ENCODE peak calls at places on chromosome 5, in eight cellular contexts. Q, M, N, U, J, C, L and B are unnamed samples. For H3K27me3, the result is how much of the 10 kb centered on the place peaks cover.

GRCh38 chr5:143244000-143244736 is 159.3 kb downstream of the NR3C1 start:
- DNase-seq in Q (no peak), M (no peak), N (no peak), U (peak), J (peak), C (peak), L (no peak), B (peak)

GRCh38 chr5:172179032-172179989 is 8.7 kb downstream of the STK10 start:
- DNase-seq in Q (peak), M (no peak), N (no peak), U (no peak), J (no peak), C (no peak), L (no peak), B (peak)

GRCh38 chr5:2024986-2025721 is 142.4 kb upstream of the IRX4 start:
- DNase-seq in Q (no peak), M (no peak), N (no peak), U (no peak), J (no peak), C (no peak), L (no peak), B (no peak)

GRCh38 chr5:72166070-72166979 is 59.0 kb downstream of the MAP1B start:
- DNase-seq in Q (no peak), M (no peak), N (no peak), U (peak), J (peak), C (peak), L (peak), B (no peak)

GRCh38 chr5:180593446-180594206 is 2.3 kb upstream of the SCGB3A1 start:
- DNase-seq in Q (no peak), M (no peak), N (no peak), U (no peak), J (no peak), C (no peak), L (no peak), B (no peak)

GRCh38 chr5:63262191-63262981 is 683.8 kb downstream of the LRRC70 start:
- DNase-seq in Q (no peak), M (no peak), N (no peak), U (no peak), J (no peak), C (no peak), L (no peak), B (no peak)

GRCh38 chr5:13510616-13511015 is 433.9 kb downstream of the DNAH5 start:
- DNase-seq in Q (no peak), M (no peak), N (no peak), U (no peak), J (no peak), C (no peak), L (no peak), B (no peak)

GRCh38 chr5:178994580-178995340 is at the start of gene GRM6:
- DNase-seq in Q (no peak), M (no peak), N (no peak), U (no peak), J (no peak), C (no peak), L (peak), B (no peak)

GRCh38 chr5:107887587-107887986 is 216.8 kb upstream of the EFNA5 start:
- DNase-seq in Q (no peak), M (no peak), N (no peak), U (no peak), J (no peak), C (no peak), L (no peak), B (no peak)

GRCh38 chr5:146520731-146521130 is 4.7 kb upstream of the GPR151 start:
- DNase-seq in Q (no peak), M (no peak), N (no peak), U (no peak), J (no peak), C (no peak), L (no peak), B (no peak)

GRCh38 chr5:179780343-179780742 is 13.4 kb upstream of the LTC4S start:
- DNase-seq in Q (peak), M (no peak), N (peak), U (no peak), J (no peak), C (no peak), L (no peak), B (no peak)

GRCh38 chr5:111404270-111404769 is 108.0 kb downstream of the STARD4 start:
- DNase-seq in Q (no peak), M (no peak), N (no peak), U (no peak), J (no peak), C (no peak), L (no peak), B (no peak)

GRCh38 chr5:172417983-172418630 is 36.2 kb downstream of the SH3PXD2B start:
- DNase-seq in Q (peak), M (peak), N (peak), U (peak), J (peak), C (peak), L (no peak), B (peak)

GRCh38 chr5:53884411-53884810 is 324.0 kb downstream of the NDUFS4 start:
- DNase-seq in Q (no peak), M (no peak), N (no peak), U (no peak), J (no peak), C (no peak), L (no peak), B (no peak)

GRCh38 chr5:35369965-35370790 is 139.9 kb upstream of the PRLR start:
- DNase-seq in Q (no peak), M (no peak), N (no peak), U (no peak), J (no peak), C (no peak), L (peak), B (no peak)

GRCh38 chr5:124043456-124043855 is 531.5 kb downstream of the CSNK1G3 start:
- DNase-seq in Q (no peak), M (no peak), N (no peak), U (no peak), J (no peak), C (no peak), L (no peak), B (no peak)

GRCh38 chr5:5979362-5979760 is 399.0 kb downstream of the MED10 start:
- DNase-seq in Q (no peak), M (no peak), N (no peak), U (no peak), J (no peak), C (peak), L (no peak), B (no peak)

GRCh38 chr5:16540421-16540820 is 74.8 kb upstream of the ZNF622 start:
- DNase-seq in Q (no peak), M (no peak), N (no peak), U (peak), J (no peak), C (no peak), L (no peak), B (peak)

GRCh38 chr5:98578438-98578837 is 195.0 kb upstream of the RGMB start:
- DNase-seq in Q (no peak), M (no peak), N (no peak), U (no peak), J (no peak), C (no peak), L (no peak), B (no peak)

GRCh38 chr5:71767661-71768060 is 48.6 kb downstream of the CARTPT start:
- DNase-seq in Q (no peak), M (no peak), N (no peak), U (no peak), J (no peak), C (no peak), L (no peak), B (no peak)

GRCh38 chr5:113166285-113166684 is 189.7 kb downstream of the DCP2 start:
- DNase-seq in Q (no peak), M (no peak), N (no peak), U (no peak), J (no peak), C (no peak), L (no peak), B (peak)

GRCh38 chr5:144002866-144003265 is 167.6 kb downstream of the YIPF5 start:
- DNase-seq in Q (no peak), M (no peak), N (no peak), U (no peak), J (no peak), C (no peak), L (no peak), B (no peak)

GRCh38 chr5:59666709-59667108 is 226.8 kb downstream of the PDE4D start:
- DNase-seq in Q (no peak), M (no peak), N (no peak), U (no peak), J (no peak), C (no peak), L (no peak), B (no peak)

GRCh38 chr5:45696206-45696836 is at the start of gene HCN1:
- DNase-seq in Q (no peak), M (peak), N (peak), U (peak), J (peak), C (peak), L (peak), B (peak)

GRCh38 chr5:173232499-173233346 is 2.3 kb downstream of the NKX2-5 start:
- DNase-seq in Q (no peak), M (no peak), N (no peak), U (no peak), J (no peak), C (no peak), L (peak), B (no peak)

GRCh38 chr5:72749362-72749997 is 67.0 kb upstream of the TNPO1 start:
- DNase-seq in Q (no peak), M (no peak), N (peak), U (no peak), J (no peak), C (no peak), L (peak), B (no peak)

GRCh38 chr5:169161022-169161680 is 139.8 kb downstream of the SLIT3 start:
- DNase-seq in Q (no peak), M (no peak), N (no peak), U (peak), J (peak), C (peak), L (peak), B (peak)

GRCh38 chr5:131423056-131423455 is 159.2 kb downstream of the CDC42SE2 start:
- DNase-seq in Q (no peak), M (no peak), N (no peak), U (no peak), J (no peak), C (no peak), L (peak), B (peak)

GRCh38 chr5:2166979-2167377 is 284.3 kb upstream of the IRX4 start:
- DNase-seq in Q (no peak), M (no peak), N (no peak), U (peak), J (no peak), C (no peak), L (no peak), B (no peak)

GRCh38 chr5:40384782-40385390 is 294.8 kb upstream of the PTGER4 start:
- DNase-seq in Q (peak), M (no peak), N (no peak), U (no peak), J (no peak), C (no peak), L (no peak), B (no peak)

GRCh38 chr5:73692166-73692640 is 66.2 kb downstream of the ARHGEF28 start:
- DNase-seq in Q (no peak), M (no peak), N (no peak), U (no peak), J (no peak), C (no peak), L (no peak), B (peak)

GRCh38 chr5:4359847-4360246 is 764.2 kb downstream of the IRX1 start:
- DNase-seq in Q (no peak), M (no peak), N (no peak), U (no peak), J (no peak), C (no peak), L (no peak), B (no peak)

GRCh38 chr5:157965989-157966388 is 107.0 kb upstream of the CLINT1 start:
- DNase-seq in Q (no peak), M (no peak), N (no peak), U (no peak), J (no peak), C (no peak), L (no peak), B (no peak)

GRCh38 chr5:34552686-34553085 is 103.4 kb upstream of the RAI14 start:
- DNase-seq in Q (no peak), M (no peak), N (no peak), U (no peak), J (no peak), C (no peak), L (no peak), B (no peak)

GRCh38 chr5:143879646-143880045 is 67.7 kb downstream of the HMHB1 start:
- DNase-seq in Q (no peak), M (no peak), N (no peak), U (no peak), J (no peak), C (no peak), L (no peak), B (no peak)

GRCh38 chr5:65926276-65926761 is at the start of gene ERBIN:
- DNase-seq in Q (peak), M (peak), N (peak), U (peak), J (peak), C (peak), L (peak), B (peak)
- TF ChIP-seq CTCF in Q (no peak), M (no peak), N (no peak), U (no peak), J (no peak), C (peak), L (no peak), B (no peak)

DNA sequence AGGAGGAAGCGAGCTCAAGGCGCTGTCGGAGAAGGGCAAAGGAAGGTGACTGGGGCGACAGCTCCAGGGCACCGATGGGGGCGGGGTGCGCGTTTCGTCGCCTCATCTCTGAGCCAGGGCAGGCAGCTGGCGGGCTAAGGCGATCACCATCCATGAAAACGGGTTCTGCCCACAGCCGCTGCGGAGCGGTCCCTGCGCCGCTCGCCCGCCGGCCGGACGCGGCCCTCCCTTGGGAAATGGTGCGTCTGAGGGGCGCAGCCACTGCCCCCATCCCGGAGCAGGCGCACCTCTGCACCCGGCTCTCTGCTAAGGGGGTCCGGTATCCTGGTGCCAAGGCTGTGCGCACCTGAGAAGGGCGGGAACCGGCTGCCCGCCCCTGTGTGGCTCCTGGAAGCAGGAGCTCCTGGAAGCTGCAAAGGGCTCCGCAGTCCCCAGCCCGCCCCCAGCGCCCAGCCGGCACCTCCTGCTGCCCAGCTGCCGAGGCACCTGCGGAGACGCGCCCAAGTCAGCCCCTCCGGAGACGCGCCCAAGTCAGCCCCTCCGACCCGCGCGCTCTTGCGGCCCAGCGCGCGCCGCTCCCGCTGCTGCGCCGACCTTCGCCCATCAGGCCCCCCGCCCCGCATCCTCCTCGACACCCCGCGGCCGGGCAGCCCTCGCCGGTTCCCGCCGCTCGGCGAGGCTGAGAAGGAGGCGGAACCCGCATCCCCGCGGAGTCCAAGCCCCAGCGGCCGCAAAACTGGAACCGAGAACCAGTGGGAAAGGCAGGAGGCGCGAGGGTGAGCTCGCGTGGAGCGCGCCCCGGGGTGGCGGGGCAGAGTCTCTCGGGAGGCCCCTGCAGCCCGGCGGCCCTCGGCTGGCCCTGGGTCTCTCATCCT is 757 bp downstream of the ANKRD34B start:
- DNase-seq in Q (no peak), M (no peak), N (no peak), U (no peak), J (no peak), C (no peak), L (peak), B (no peak)
- H3K4me3 ChIP-seq in Q (peak), M (peak), N (peak), U (peak), J (peak), C (no peak), L (peak), B (peak)

DNA sequence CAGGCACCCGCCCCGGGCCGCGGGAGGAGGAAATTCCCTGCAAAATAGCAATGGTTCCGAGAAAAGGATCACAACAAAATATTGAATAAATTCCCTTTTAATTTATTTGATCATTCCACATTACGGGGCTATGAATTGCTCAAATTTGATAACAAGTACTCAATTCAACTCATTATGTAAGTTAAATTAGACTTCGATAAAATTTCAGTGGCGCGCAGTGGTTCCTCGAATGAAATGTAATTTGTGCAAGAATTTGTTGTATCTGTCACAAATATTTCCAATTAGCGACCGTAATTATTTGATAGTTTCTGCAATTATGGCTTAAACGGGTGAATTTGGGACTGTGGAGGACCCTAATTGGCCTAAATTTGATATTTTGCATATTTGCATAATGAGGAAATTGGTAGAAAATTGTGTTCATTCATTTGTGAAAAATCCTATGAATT is 76.0 kb upstream of the TBCA start:
- DNase-seq in Q (no peak), M (no peak), N (no peak), U (no peak), J (no peak), C (no peak), L (no peak), B (no peak)
- H3K27me3 ChIP-seq in Q (under half), M (under half), N (under half), U (under half), J (under half), C (under half), L (half or more), B (under half)

GRCh38 chr5:126540631-126541030 is 54.4 kb downstream of the ALDH7A1 start:
- DNase-seq in Q (no peak), M (no peak), N (no peak), U (peak), J (no peak), C (no peak), L (no peak), B (no peak)

GRCh38 chr5:126542441-126542840 is 52.6 kb downstream of the ALDH7A1 start:
- DNase-seq in Q (no peak), M (no peak), N (no peak), U (no peak), J (no peak), C (no peak), L (no peak), B (no peak)

GRCh38 chr5:126543009-126543408 is 52.0 kb downstream of the ALDH7A1 start:
- DNase-seq in Q (no peak), M (no peak), N (no peak), U (no peak), J (no peak), C (no peak), L (no peak), B (no peak)

GRCh38 chr5:126543660-126544059 is 51.4 kb downstream of the ALDH7A1 start:
- DNase-seq in Q (no peak), M (no peak), N (no peak), U (no peak), J (no peak), C (no peak), L (no peak), B (no peak)

DNA sequence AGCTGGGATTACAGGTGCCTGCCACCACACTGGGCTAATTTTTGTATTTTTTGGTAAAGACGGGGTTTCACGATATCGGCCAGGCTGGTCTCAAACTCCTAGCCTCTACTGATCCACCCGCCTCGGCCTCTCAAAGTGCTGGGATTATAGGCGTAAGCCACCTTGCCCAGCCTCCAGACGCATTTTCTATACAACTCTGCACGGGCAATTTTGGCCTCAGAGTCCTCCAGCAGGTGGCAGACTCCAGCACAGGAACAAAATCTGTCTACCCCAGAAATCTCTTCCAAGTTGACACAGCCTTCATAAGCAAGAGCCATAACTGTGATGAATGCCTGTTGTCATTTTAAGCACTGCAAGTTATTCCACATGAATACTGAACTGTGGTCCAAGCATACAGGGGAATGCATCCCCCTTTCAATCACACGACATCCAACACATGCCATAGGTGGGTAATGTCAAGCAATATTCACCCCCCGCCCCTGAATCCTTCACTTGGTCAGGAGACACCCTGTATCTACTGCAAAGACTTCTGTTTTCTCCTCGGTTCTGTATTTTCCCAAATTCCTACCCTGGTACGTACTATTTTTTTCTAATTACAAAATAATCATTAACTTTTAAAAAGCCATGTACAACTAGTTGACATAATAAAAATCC is 50.8 kb downstream of the ALDH7A1 start:
- DNase-seq in Q (no peak), M (no peak), N (no peak), U (no peak), J (no peak), C (no peak), L (peak), B (peak)
- TF ChIP-seq CTCF in Q (peak), M (no peak), N (peak), U (no peak), J (peak), C (peak), L (peak), B (peak)

DNA sequence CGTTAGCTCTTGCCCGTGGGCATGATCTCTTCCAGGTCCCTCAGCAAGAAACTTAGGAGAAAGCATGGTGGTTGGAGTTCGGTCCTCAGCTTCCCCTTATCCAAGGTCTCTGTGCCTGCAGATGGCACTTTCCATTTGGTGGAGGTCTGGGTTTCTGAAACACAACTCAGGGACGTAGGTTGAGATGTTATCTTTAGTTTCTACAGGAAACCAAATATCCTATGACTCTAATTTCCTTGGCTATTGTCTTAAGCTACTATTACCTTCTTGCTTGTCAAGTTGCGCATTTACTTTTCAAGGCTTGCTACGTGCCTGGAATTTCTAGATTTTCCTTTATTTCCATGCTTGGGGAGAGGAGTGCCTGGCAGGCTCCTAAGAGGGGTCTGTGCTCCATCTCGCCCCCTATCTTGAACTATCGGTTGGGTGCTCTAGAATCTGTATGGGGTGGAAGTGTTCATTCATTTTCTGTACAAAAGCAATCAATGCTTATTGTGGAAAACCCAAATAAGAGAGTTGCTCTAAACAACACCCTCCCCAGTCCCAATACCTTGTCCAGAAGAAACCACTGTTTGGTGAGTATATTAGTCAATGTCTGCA is 32.9 kb upstream of the KCNIP1 start:
- DNase-seq in Q (no peak), M (no peak), N (no peak), U (no peak), J (no peak), C (no peak), L (no peak), B (no peak)
- H3K4me3 ChIP-seq in Q (no peak), M (no peak), N (no peak), U (no peak), J (no peak), C (no peak), L (no peak), B (no peak)